ENCODE peak calls at places on chromosomes 2 and 18, in six cellular contexts. One of them, this sample, is unnamed.

GRCh38 chr18:63708650-63709049 is 5.9 kb downstream of the SERPINB11 start:
- DNase-seq in stimulated activated naive CD8-positive, alpha-beta T cell treated with anti-CD3 and anti-CD28 coated beads, Interleukin-15, amount 100 ng/mL, for 72 hours: no peak
- DNase-seq in cardiac muscle cell: no peak
- DNase-seq in NCI-H1417 treated with DMSO at 0.1 percent for 48 hours: no peak
- DNase-seq in stimulated activated CD4-positive, alpha-beta T cell treated with anti-CD3 and anti-CD28 coated beads, TNF-alpha, amount 100 ng/mL, for 1 hour: no peak
- DNase-seq in psoas muscle: no peak
- DNase-seq in this sample: no peak

GRCh38 chr2:120765031-120765910 is 29.6 kb downstream of the GLI2 start:
- DNase-seq in psoas muscle: no peak
- DNase-seq in cardiac muscle cell: peak
- DNase-seq in stimulated activated naive CD8-positive, alpha-beta T cell treated with anti-CD3 and anti-CD28 coated beads, Interleukin-15, amount 100 ng/mL, for 72 hours: no peak
- DNase-seq in stimulated activated CD4-positive, alpha-beta T cell treated with anti-CD3 and anti-CD28 coated beads, TNF-alpha, amount 100 ng/mL, for 1 hour: no peak
- DNase-seq in NCI-H1417 treated with DMSO at 0.1 percent for 48 hours: no peak
- DNase-seq in this sample: no peak

GRCh38 chr2:63121055-63121834 is 70.6 kb downstream of the OTX1 start:
- DNase-seq in psoas muscle: no peak
- DNase-seq in stimulated activated naive CD8-positive, alpha-beta T cell treated with anti-CD3 and anti-CD28 coated beads, Interleukin-15, amount 100 ng/mL, for 72 hours: no peak
- DNase-seq in NCI-H1417 treated with DMSO at 0.1 percent for 48 hours: no peak
- DNase-seq in stimulated activated CD4-positive, alpha-beta T cell treated with anti-CD3 and anti-CD28 coated beads, TNF-alpha, amount 100 ng/mL, for 1 hour: no peak
- DNase-seq in cardiac muscle cell: no peak
- DNase-seq in this sample: no peak

GRCh38 chr2:55268288-55268906 is 634 bp downstream of the MTIF2 start:
- DNase-seq in stimulated activated CD4-positive, alpha-beta T cell treated with anti-CD3 and anti-CD28 coated beads, TNF-alpha, amount 100 ng/mL, for 1 hour: no peak
- DNase-seq in stimulated activated naive CD8-positive, alpha-beta T cell treated with anti-CD3 and anti-CD28 coated beads, Interleukin-15, amount 100 ng/mL, for 72 hours: no peak
- DNase-seq in psoas muscle: no peak
- DNase-seq in NCI-H1417 treated with DMSO at 0.1 percent for 48 hours: no peak
- DNase-seq in cardiac muscle cell: no peak
- DNase-seq in this sample: no peak

GRCh38 chr2:57396364-57397098 is 650.1 kb upstream of the VRK2 start:
- DNase-seq in NCI-H1417 treated with DMSO at 0.1 percent for 48 hours: no peak
- DNase-seq in cardiac muscle cell: no peak
- DNase-seq in psoas muscle: no peak
- DNase-seq in stimulated activated naive CD8-positive, alpha-beta T cell treated with anti-CD3 and anti-CD28 coated beads, Interleukin-15, amount 100 ng/mL, for 72 hours: no peak
- DNase-seq in stimulated activated CD4-positive, alpha-beta T cell treated with anti-CD3 and anti-CD28 coated beads, TNF-alpha, amount 100 ng/mL, for 1 hour: no peak
- DNase-seq in this sample: no peak

GRCh38 chr2:134739879-134740301 is 21.1 kb upstream of the TMEM163 start:
- DNase-seq in stimulated activated CD4-positive, alpha-beta T cell treated with anti-CD3 and anti-CD28 coated beads, TNF-alpha, amount 100 ng/mL, for 1 hour: no peak
- DNase-seq in cardiac muscle cell: no peak
- DNase-seq in stimulated activated naive CD8-positive, alpha-beta T cell treated with anti-CD3 and anti-CD28 coated beads, Interleukin-15, amount 100 ng/mL, for 72 hours: no peak
- DNase-seq in NCI-H1417 treated with DMSO at 0.1 percent for 48 hours: no peak
- DNase-seq in psoas muscle: no peak
- DNase-seq in this sample: no peak

GRCh38 chr2:39247512-39247911 is 3.7 kb upstream of the CDKL4 start:
- DNase-seq in psoas muscle: no peak
- DNase-seq in stimulated activated CD4-positive, alpha-beta T cell treated with anti-CD3 and anti-CD28 coated beads, TNF-alpha, amount 100 ng/mL, for 1 hour: no peak
- DNase-seq in stimulated activated naive CD8-positive, alpha-beta T cell treated with anti-CD3 and anti-CD28 coated beads, Interleukin-15, amount 100 ng/mL, for 72 hours: no peak
- DNase-seq in cardiac muscle cell: no peak
- DNase-seq in NCI-H1417 treated with DMSO at 0.1 percent for 48 hours: no peak
- DNase-seq in this sample: no peak

GRCh38 chr2:199315299-199316179 is 142.2 kb downstream of the SATB2 start:
- DNase-seq in stimulated activated naive CD8-positive, alpha-beta T cell treated with anti-CD3 and anti-CD28 coated beads, Interleukin-15, amount 100 ng/mL, for 72 hours: no peak
- DNase-seq in NCI-H1417 treated with DMSO at 0.1 percent for 48 hours: no peak
- DNase-seq in psoas muscle: no peak
- DNase-seq in cardiac muscle cell: peak
- DNase-seq in stimulated activated CD4-positive, alpha-beta T cell treated with anti-CD3 and anti-CD28 coated beads, TNF-alpha, amount 100 ng/mL, for 1 hour: no peak
- DNase-seq in this sample: no peak

GRCh38 chr2:71948781-71949536 is 198.7 kb downstream of the CYP26B1 start:
- DNase-seq in stimulated activated CD4-positive, alpha-beta T cell treated with anti-CD3 and anti-CD28 coated beads, TNF-alpha, amount 100 ng/mL, for 1 hour: no peak
- DNase-seq in cardiac muscle cell: peak
- DNase-seq in psoas muscle: peak
- DNase-seq in stimulated activated naive CD8-positive, alpha-beta T cell treated with anti-CD3 and anti-CD28 coated beads, Interleukin-15, amount 100 ng/mL, for 72 hours: no peak
- DNase-seq in NCI-H1417 treated with DMSO at 0.1 percent for 48 hours: no peak
- DNase-seq in this sample: no peak

GRCh38 chr2:105674859-105675541 is 69.7 kb upstream of the NCK2 start:
- DNase-seq in stimulated activated CD4-positive, alpha-beta T cell treated with anti-CD3 and anti-CD28 coated beads, TNF-alpha, amount 100 ng/mL, for 1 hour: no peak
- DNase-seq in psoas muscle: no peak
- DNase-seq in NCI-H1417 treated with DMSO at 0.1 percent for 48 hours: no peak
- DNase-seq in cardiac muscle cell: no peak
- DNase-seq in stimulated activated naive CD8-positive, alpha-beta T cell treated with anti-CD3 and anti-CD28 coated beads, Interleukin-15, amount 100 ng/mL, for 72 hours: peak
- DNase-seq in this sample: no peak

GRCh38 chr2:221124542-221125235 is 447.4 kb downstream of the EPHA4 start:
- DNase-seq in NCI-H1417 treated with DMSO at 0.1 percent for 48 hours: no peak
- DNase-seq in stimulated activated CD4-positive, alpha-beta T cell treated with anti-CD3 and anti-CD28 coated beads, TNF-alpha, amount 100 ng/mL, for 1 hour: no peak
- DNase-seq in stimulated activated naive CD8-positive, alpha-beta T cell treated with anti-CD3 and anti-CD28 coated beads, Interleukin-15, amount 100 ng/mL, for 72 hours: no peak
- DNase-seq in cardiac muscle cell: no peak
- DNase-seq in psoas muscle: no peak
- DNase-seq in this sample: no peak

GRCh38 chr2:241391892-241392665 is 36.0 kb downstream of the FARP2 start:
- DNase-seq in stimulated activated CD4-positive, alpha-beta T cell treated with anti-CD3 and anti-CD28 coated beads, TNF-alpha, amount 100 ng/mL, for 1 hour: no peak
- DNase-seq in NCI-H1417 treated with DMSO at 0.1 percent for 48 hours: no peak
- DNase-seq in psoas muscle: no peak
- DNase-seq in cardiac muscle cell: peak
- DNase-seq in stimulated activated naive CD8-positive, alpha-beta T cell treated with anti-CD3 and anti-CD28 coated beads, Interleukin-15, amount 100 ng/mL, for 72 hours: no peak
- DNase-seq in this sample: no peak